ENCODE peak calls at places on chromosomes 13 and 19, in five cellular contexts. One of them, this sample, is unnamed.

GRCh38 chr13:32911506-32911905 is 104.7 kb upstream of the KL start:
- DNase-seq in K562: no peak
- DNase-seq in A549: peak; percentile 35
- DNase-seq in ovary: no peak
- DNase-seq in tibial nerve: no peak
- DNase-seq in this sample: no peak

GRCh38 chr13:59643906-59644626 is 519.7 kb downstream of the DIAPH3 start:
- DNase-seq in A549: no peak
- DNase-seq in K562: no peak
- DNase-seq in ovary: no peak
- DNase-seq in tibial nerve: no peak
- DNase-seq in this sample: no peak

GRCh38 chr19:45632468-45633196 is 6.6 kb downstream of the EML2 start:
- DNase-seq in K562: peak; percentile 98
- DNase-seq in A549: peak; percentile 98
- DNase-seq in ovary: peak; percentile 49
- DNase-seq in tibial nerve: no peak
- DNase-seq in this sample: peak; percentile 70

GRCh38 chr19:4403005-4403761 is 743 bp downstream of the CHAF1A start:
- DNase-seq in K562: no peak
- DNase-seq in A549: no peak
- DNase-seq in tibial nerve: no peak
- DNase-seq in ovary: peak; percentile 52
- DNase-seq in this sample: no peak

GRCh38 chr19:52936958-52937334 is 13.7 kb upstream of the ZNF888 start:
- DNase-seq in tibial nerve: no peak
- DNase-seq in K562: no peak
- DNase-seq in A549: no peak
- DNase-seq in ovary: no peak
- DNase-seq in this sample: peak; percentile 29

GRCh38 chr13:77533875-77534788 is 1.4 kb upstream of the SCEL start:
- DNase-seq in K562: no peak
- DNase-seq in ovary: no peak
- DNase-seq in tibial nerve: no peak
- DNase-seq in A549: no peak
- DNase-seq in this sample: no peak

GRCh38 chr19:38233740-38234251 is 9.8 kb upstream of the DPF1 start:
- DNase-seq in ovary: peak; percentile 62
- DNase-seq in tibial nerve: peak; percentile 61
- DNase-seq in K562: peak; percentile 81
- DNase-seq in A549: peak; percentile 98
- DNase-seq in this sample: peak; percentile 78

GRCh38 chr19:33368074-33368864 is 5.2 kb upstream of the CEBPG start:
- DNase-seq in K562: no peak
- DNase-seq in ovary: no peak
- DNase-seq in tibial nerve: no peak
- DNase-seq in A549: no peak
- DNase-seq in this sample: no peak

GRCh38 chr13:97913206-97913605 is 40.3 kb upstream of the IPO5 start:
- DNase-seq in K562: no peak
- DNase-seq in ovary: no peak
- DNase-seq in A549: no peak
- DNase-seq in tibial nerve: no peak
- DNase-seq in this sample: no peak

GRCh38 chr19:50639121-50640112 is at the start of gene SYT3:
- DNase-seq in A549: peak; percentile 95
- DNase-seq in tibial nerve: no peak
- DNase-seq in K562: peak; percentile 95
- DNase-seq in ovary: no peak
- DNase-seq in this sample: peak; percentile 74

GRCh38 chr19:38455031-38455430 is 21.5 kb downstream of the RYR1 start:
- DNase-seq in K562: no peak
- DNase-seq in tibial nerve: no peak
- DNase-seq in A549: no peak
- DNase-seq in ovary: no peak
- DNase-seq in this sample: no peak

GRCh38 chr19:30439271-30439750 is 67.1 kb downstream of the ZNF536 start:
- DNase-seq in A549: no peak
- DNase-seq in K562: no peak
- DNase-seq in tibial nerve: no peak
- DNase-seq in ovary: no peak
- DNase-seq in this sample: no peak

GRCh38 chr13:35716186-35716585 is 239.7 kb upstream of the MAB21L1 start:
- DNase-seq in tibial nerve: no peak
- DNase-seq in ovary: no peak
- DNase-seq in A549: no peak
- DNase-seq in K562: no peak
- DNase-seq in this sample: peak; percentile 60

DNA sequence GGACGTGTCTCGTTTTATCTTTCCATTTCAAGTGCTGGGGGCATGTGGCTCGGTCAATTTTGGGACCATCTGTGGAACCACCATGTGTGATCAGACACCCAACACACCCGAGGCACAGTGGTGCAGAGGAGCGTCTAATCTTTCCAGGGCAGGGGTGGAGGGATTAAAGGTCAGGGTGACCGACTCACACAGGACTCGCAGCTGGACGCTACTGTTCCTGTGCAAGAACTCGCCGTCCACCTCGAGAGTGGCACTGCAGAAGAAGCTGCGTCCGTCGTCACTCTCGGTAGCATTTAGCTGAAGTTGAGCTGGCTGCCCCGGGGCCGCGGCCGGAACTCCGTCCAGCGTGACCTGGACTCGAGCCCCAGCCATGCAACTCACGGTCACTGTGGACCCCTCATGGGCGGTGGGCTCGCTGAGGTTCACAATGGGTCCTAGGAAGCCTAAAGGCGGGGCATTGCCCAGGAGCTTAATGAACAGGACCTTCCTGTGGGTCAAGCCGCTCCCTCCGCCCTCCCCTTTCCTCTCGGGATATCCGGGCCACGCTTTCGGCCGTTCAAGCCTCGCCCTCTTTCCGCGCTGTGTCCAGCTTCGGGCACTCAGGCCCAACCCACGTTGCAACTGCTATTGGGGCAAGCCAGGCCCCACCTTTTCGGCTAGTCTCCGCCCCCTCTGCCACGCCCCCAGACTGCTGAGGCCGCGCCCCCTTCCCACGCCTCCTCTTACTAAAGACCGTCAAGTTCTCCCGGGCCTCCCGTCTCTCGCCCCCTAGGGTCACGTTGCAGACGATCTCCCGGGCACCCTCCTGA is 1.2 kb upstream of the RAVER1 start:
- DNase-seq in K562: peak; percentile 91
- DNase-seq in tibial nerve: peak; percentile 92
- DNase-seq in ovary: peak; percentile 96
- DNase-seq in A549: peak; percentile 66
- DNase-seq in this sample: peak; percentile 98
- TF ChIP-seq EP300 in K562: peak; percentile 1
- TF ChIP-seq EP300 in tibial nerve: peak; percentile 87
- TF ChIP-seq EP300 in ovary: no peak
- TF ChIP-seq EP300 in A549: no peak
- TF ChIP-seq EP300 in this sample: no peak

GRCh38 chr13:43785166-43785680 is 1.5 kb downstream of the ENOX1 start:
- DNase-seq in tibial nerve: no peak
- DNase-seq in ovary: no peak
- DNase-seq in A549: no peak
- DNase-seq in K562: no peak
- DNase-seq in this sample: no peak

GRCh38 chr13:43784491-43784890 is 2.3 kb downstream of the ENOX1 start:
- DNase-seq in ovary: no peak
- DNase-seq in K562: no peak
- DNase-seq in A549: no peak
- DNase-seq in tibial nerve: no peak
- DNase-seq in this sample: no peak

GRCh38 chr13:43786472-43786765 is 353 bp downstream of the ENOX1 start:
- DNase-seq in A549: no peak
- DNase-seq in ovary: no peak
- DNase-seq in tibial nerve: no peak
- DNase-seq in K562: no peak
- DNase-seq in this sample: no peak

GRCh38 chr13:43786766-43787517 is at the start of gene ENOX1:
- DNase-seq in K562: no peak
- DNase-seq in ovary: peak; percentile 80
- DNase-seq in A549: peak; percentile 13
- DNase-seq in tibial nerve: no peak
- DNase-seq in this sample: peak; percentile 90

DNA sequence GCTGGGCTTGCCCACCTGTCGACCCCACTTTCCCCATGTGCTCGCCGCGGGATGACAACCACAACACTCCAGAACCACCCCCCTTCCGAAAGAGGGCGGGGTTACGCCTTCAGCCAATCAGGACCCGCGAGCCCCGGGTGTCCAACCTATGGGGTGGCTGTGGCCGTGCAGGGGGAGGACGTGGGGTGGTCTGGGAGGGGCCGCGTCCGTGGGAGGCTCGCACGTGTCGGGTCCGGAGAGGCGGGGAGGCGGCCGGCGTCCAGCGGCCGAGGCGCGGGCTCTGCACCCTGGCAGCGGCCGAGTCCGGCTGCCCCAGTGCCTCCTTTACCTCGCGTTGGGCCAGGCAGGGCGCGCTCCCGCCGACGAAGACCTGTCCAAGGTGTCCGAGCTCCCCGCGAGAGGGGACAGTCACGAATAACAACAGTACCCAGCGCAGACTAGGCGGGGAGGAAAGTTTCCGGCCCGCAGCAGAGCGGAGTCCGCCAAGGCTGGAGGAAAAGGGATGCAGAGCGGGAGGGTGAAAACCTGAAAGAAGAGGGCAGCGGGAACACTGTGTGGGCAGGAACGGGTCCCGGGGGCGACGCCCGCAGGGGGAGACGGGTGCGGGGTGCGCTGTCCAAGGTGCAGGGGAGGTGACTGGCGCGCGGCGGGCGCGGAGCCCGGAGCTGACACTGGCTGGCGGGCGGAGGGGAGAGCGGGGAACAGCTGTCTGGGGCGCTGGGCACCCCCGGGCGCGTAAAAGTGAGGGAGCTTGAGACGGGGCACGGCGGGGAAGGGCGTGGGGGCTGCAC is 896 bp downstream of the ENOX1 start:
- DNase-seq in tibial nerve: peak; percentile 51
- DNase-seq in ovary: peak; percentile 90
- DNase-seq in A549: peak; percentile 52
- DNase-seq in K562: peak; percentile 9
- DNase-seq in this sample: peak; percentile 96
- TF ChIP-seq EP300 in tibial nerve: no peak
- TF ChIP-seq EP300 in ovary: no peak
- TF ChIP-seq EP300 in A549: no peak
- TF ChIP-seq EP300 in K562: no peak
- TF ChIP-seq EP300 in this sample: no peak

DNA sequence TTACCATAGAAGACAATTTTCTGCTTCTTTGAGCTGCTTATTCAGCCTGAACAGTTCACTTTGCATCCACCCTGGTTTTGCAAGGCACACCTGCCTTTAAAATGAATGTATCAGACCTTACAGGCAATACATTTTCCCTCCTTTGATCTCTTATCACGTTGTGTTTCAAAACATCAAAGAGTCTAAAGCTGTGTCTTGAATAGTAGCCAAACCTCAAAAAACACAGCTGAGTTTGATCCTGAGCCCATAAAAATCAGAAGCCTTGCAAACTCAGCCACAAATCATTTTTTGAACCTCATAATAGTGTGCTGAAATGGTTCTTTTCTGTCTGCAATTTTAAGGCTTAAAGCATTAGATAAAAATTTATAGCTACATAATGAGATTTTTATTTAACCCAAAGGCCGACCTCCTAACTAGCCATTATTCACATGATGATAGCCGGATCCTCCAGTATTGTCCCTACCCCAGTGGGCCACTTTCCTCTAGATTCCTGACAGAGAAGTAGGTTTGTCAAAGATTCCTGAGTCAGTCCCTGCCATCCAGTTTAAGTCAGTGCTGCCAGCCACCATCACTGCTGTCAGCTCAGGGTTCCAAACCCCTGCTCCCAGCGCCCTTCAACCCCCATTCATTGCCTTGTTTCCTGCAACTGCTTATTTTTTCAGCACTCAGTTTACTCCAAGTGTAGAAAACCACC is 71.8 kb downstream of the CAB39L start:
- DNase-seq in A549: no peak
- DNase-seq in tibial nerve: no peak
- DNase-seq in ovary: no peak
- DNase-seq in K562: no peak
- DNase-seq in this sample: no peak
- TF ChIP-seq EP300 in A549: no peak
- TF ChIP-seq EP300 in tibial nerve: no peak
- TF ChIP-seq EP300 in ovary: no peak
- TF ChIP-seq EP300 in K562: no peak
- TF ChIP-seq EP300 in this sample: no peak

GRCh38 chr13:39784347-39784746 is 128.9 kb downstream of the COG6 start:
- DNase-seq in ovary: no peak
- DNase-seq in K562: no peak
- DNase-seq in tibial nerve: no peak
- DNase-seq in A549: no peak
- DNase-seq in this sample: no peak

GRCh38 chr13:39786091-39786490 is 130.6 kb downstream of the COG6 start:
- DNase-seq in tibial nerve: no peak
- DNase-seq in A549: no peak
- DNase-seq in K562: no peak
- DNase-seq in ovary: no peak
- DNase-seq in this sample: no peak

GRCh38 chr13:39781381-39781780 is 125.9 kb downstream of the COG6 start:
- DNase-seq in A549: no peak
- DNase-seq in ovary: no peak
- DNase-seq in K562: no peak
- DNase-seq in tibial nerve: no peak
- DNase-seq in this sample: no peak

GRCh38 chr13:39779337-39780270 is 124.1 kb downstream of the COG6 start:
- DNase-seq in ovary: no peak
- DNase-seq in K562: no peak
- DNase-seq in A549: no peak
- DNase-seq in tibial nerve: no peak
- DNase-seq in this sample: no peak

DNA sequence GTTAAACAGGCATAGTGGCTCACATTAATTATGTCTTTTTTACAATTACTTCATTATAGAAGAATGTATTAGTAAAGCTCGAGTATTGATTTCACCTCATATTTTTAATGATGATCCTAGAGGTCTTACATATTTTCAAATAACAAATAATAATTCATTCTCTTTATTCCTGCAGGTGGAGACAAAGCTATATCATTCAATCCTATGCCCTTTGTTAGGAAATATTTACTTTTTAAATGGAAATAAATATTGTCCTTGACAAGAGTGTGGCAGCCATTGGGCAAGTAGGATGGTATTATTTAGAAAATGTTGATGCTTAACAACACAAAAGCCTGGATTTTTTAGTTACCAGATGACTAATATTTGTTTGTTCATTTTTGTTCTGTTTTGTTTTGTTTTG is 127.6 kb downstream of the COG6 start:
- DNase-seq in K562: no peak
- DNase-seq in A549: no peak
- DNase-seq in ovary: no peak
- DNase-seq in tibial nerve: no peak
- DNase-seq in this sample: no peak
- TF ChIP-seq EP300 in K562: no peak
- TF ChIP-seq EP300 in A549: no peak
- TF ChIP-seq EP300 in ovary: no peak
- TF ChIP-seq EP300 in tibial nerve: no peak
- TF ChIP-seq EP300 in this sample: no peak

GRCh38 chr13:74675185-74675584 is 541.0 kb upstream of the KLF12 start:
- DNase-seq in tibial nerve: no peak
- DNase-seq in ovary: no peak
- DNase-seq in A549: no peak
- DNase-seq in K562: no peak
- DNase-seq in this sample: no peak
- TF ChIP-seq EP300 in tibial nerve: no peak
- TF ChIP-seq EP300 in ovary: no peak
- TF ChIP-seq EP300 in A549: no peak
- TF ChIP-seq EP300 in K562: no peak
- TF ChIP-seq EP300 in this sample: no peak

This sample was measured in sigmoid colon.